ENCODE peak calls at places on chromosomes 12 and 14, in four cellular contexts. A, G, B and C are unnamed samples.

GRCh38 chr12:101829639-101830390 is 944 bp downstream of the GNPTAB start:
- DNase-seq in A (no peak), G (no peak), B (no peak), C (peak; percentile 47)

GRCh38 chr14:32938719-32939253 is at the start of gene NPAS3:
- DNase-seq in A (no peak), G (no peak), B (no peak), C (no peak)

GRCh38 chr12:92136883-92137582 is 8.6 kb downstream of the BTG1 start:
- DNase-seq in A (peak; percentile 65), G (no peak), B (no peak), C (no peak)

GRCh38 chr14:106790189-106791036 is 1264.0 kb downstream of the TMEM121 start:
- DNase-seq in A (peak; percentile 47), G (peak; percentile 22), B (no peak), C (peak; percentile 42)

GRCh38 chr14:36504805-36505192 is 15.2 kb downstream of the NKX2-1 start:
- DNase-seq in A (no peak), G (no peak), B (no peak), C (no peak)

GRCh38 chr12:191541-191940 is 22.4 kb downstream of the SLC6A12 start:
- DNase-seq in A (no peak), G (no peak), B (no peak), C (no peak)

GRCh38 chr12:74790958-74791357 is 253.3 kb downstream of the ATXN7L3B start:
- DNase-seq in A (no peak), G (no peak), B (no peak), C (no peak)

GRCh38 chr12:120397827-120398563 is 29.0 kb upstream of the MSI1 start:
- DNase-seq in A (no peak), G (peak; percentile 22), B (no peak), C (no peak)

GRCh38 chr14:54472291-54472690 is 16.5 kb downstream of the GMFB start:
- DNase-seq in A (no peak), G (no peak), B (no peak), C (no peak)

GRCh38 chr14:44625098-44625497 is 118.0 kb upstream of the FSCB start:
- DNase-seq in A (no peak), G (no peak), B (no peak), C (no peak)

GRCh38 chr14:101961011-101961721 is 3.2 kb upstream of the DYNC1H1 start:
- DNase-seq in A (peak; percentile 72), G (peak; percentile 82), B (peak; percentile 36), C (peak; percentile 67)

GRCh38 chr14:73188501-73188903 is 48.8 kb upstream of the PAPLN start:
- DNase-seq in A (no peak), G (no peak), B (no peak), C (no peak)

GRCh38 chr14:49250517-49250916 is 335.7 kb downstream of the RPS29 start:
- DNase-seq in A (no peak), G (no peak), B (no peak), C (no peak)

GRCh38 chr14:49250109-49250508 is 336.1 kb downstream of the RPS29 start:
- DNase-seq in A (no peak), G (no peak), B (no peak), C (no peak)

DNA sequence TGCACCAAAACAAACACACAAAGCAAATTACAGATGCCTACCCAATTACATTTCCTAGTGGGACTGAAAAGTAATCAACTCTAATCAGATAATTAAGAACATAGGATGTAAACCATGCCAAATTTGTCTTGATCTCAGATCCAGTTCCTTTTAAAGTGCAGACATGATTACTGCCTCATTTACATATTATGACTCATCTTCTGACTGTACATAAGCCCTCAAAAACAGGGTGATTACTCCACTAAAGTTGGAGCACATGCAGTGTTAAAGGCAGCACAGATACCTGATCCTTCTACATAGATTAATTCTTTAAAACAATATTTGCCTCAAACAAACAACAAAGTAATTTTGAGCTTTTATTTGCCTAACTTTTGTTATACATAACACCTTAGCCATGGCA is 337.2 kb downstream of the RPS29 start:
- DNase-seq in A (no peak), G (no peak), B (no peak), C (no peak)
- TF ChIP-seq CBFB in A (no peak), G (no peak), B (no peak), C (no peak)

DNA sequence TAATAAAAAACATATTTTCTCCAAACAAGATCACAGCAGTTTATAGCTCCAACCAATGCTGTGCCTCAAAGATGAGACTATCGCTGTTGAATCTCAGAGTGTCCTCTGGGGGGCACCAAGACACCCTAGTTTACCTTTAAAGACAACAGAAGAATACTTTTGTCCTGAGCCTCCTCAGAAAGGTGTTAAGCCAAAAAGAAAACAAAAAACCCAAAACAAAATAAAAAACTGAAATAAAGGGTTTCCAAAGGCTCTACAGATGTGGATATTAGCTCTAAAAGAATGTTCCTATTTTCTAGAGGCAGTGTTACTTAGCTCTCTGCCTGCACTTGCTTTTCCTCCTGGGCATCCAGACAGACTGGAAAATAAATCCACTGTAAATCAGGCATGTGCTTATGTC is 86.9 kb upstream of the TTC7B start:
- DNase-seq in A (peak; percentile 40), G (peak; percentile 45), B (peak; percentile 17), C (peak; percentile 59)
- TF ChIP-seq CBFB in A (no peak), G (no peak), B (no peak), C (no peak)

DNA sequence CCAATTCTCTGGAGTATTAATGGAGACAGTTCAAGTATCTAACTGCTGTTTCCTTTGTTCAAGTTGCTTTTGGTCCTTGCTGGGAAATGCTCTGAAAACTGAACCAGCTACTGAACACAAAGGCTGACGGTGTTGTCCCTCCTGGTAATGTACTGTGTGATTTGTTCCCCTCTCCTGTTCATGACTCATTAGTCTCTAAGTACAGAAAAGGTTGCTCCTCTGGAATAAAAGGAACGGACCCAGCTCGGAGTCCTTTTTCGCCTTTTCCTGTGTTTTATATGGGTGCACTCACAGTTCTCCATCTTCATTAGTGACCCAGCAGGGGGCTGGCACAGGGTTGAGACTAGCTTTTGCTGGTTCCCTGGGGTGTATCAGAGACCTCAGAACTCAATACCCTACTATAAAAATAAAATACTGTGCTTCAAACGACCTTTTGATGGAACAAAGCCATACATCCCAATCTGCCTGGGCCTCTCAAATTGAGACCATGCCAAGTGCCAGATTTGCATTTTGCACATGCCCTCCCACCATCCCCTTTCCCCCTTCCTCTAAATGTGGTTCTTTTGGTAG is 269.7 kb downstream of the RAD51B start:
- DNase-seq in A (no peak), G (no peak), B (no peak), C (no peak)
- TF ChIP-seq CBFB in A (no peak), G (no peak), B (no peak), C (no peak)

DNA sequence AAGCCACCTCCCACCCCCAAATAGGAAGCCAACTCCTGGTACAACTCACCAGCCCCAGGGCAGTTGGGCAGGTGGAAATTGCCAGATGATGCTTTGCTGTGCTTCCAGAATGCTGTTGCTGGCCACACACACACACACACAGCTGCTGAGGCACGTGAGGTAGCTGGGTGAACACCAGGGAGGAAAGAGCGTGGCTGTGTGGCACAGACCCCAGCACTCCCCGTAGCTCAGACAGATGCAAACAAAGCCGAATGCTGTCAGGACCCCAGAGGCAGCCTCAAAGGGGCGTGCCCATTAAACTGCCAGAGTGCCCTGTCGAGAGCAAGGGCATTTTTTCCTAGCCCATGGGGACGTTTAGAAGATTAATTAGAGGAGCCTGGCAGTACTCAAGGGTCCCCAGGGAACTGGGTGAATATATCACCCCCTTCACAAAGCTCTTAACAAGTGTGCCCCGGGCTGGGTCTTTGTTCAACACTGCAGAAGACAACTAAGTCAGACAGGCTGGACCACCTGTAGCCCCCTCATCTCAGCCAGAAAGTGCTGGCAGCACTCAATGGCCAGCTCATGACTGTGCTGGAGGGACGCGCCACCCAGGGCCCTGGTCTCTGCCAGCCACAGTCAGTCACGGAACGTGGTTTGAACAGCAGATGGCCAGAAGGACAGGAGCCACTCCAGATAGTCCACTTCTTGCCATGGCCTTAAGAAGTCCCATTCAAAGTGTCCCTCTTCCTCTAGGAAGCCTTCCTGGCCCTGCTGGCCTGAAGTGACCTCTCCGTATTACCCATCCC is 37.6 kb downstream of the TTC7B start:
- DNase-seq in A (no peak), G (no peak), B (no peak), C (no peak)
- TF ChIP-seq CBFB in A (no peak), G (no peak), B (no peak), C (no peak)

DNA sequence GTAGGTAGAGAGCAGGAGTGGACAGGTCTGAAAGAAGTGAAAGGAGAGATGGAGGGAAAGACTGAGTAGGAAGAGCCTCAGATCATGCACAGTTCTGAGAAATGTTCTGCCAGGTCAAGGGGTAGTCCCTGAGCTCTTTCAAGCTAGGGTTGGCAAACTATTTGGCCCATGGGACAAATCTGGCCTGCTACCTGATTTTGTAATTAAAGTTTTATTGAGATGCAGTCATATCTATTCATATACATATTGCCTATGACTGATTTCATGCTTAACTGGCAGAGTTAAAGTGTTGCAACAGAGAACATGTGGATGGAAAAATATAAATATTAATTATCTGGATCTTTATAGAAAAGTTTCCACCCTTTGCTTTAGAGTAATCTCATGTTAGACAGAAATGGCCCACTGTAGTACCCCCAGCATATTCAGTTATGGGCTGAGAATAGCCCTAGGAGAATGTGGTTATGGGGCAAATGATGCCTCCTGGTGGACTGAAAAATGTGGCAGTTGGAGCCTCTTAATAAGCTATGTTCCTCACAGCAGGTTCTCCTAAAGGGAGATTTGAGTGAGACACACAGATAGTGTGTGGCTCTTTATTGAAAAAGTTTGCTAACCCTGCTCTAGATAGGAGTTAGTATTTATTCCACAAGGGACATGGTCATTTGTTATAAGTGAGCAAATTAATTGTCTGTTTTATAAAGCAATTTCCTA is 476.9 kb downstream of the LRIG3 start:
- DNase-seq in A (peak; percentile 28), G (peak; percentile 29), B (no peak), C (no peak)
- TF ChIP-seq CBFB in A (no peak), G (no peak), B (no peak), C (no peak)

DNA sequence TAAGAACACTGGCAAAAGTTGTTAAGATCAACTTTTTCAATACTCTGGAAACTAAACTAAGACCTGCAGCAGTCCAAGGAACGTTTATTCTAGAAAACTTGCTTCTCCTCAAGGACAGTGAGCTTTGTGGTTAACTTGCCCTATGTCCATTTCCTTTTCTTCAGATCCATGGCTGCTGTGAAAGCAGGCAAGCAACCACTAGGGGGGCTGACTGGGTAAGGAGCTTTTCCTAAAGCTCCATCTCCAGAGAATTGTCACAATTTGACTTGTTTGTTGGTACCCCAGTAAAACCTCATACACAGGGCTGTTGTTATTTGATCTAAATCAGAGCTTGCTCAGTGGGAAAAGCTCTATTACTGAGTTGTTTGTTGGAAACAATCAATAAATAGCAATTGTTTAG is 10.1 kb upstream of the RPL10L start:
- DNase-seq in A (no peak), G (peak; percentile 23), B (no peak), C (no peak)
- TF ChIP-seq CBFB in A (no peak), G (no peak), B (no peak), C (no peak)

GRCh38 chr14:52267501-52268190 is at the start of gene PTGDR:
- DNase-seq in A (no peak), G (peak; percentile 54), B (no peak), C (no peak)
- TF ChIP-seq CBFB in A (no peak), G (no peak), B (no peak), C (no peak)